ENCODE peak calls at places on chromosomes 7 and 10, in ten cellular contexts. G is cardiac fibroblast; U is activated CD8-positive, alpha-beta T cell treated with anti-CD3 and anti-CD28 coated beads for 36 hours; J is MCF 10A; A is endothelial cell; Q is foreskin fibroblast; N is psoas muscle; F is GM13976; E is AG04450; T is colonic mucosa. H is an unnamed sample.

GRCh38 chr7:3747452-3747851 is 446.4 kb downstream of the SDK1 start:
- DNase-seq in A (no peak), F (no peak), N (no peak), E (no peak), J (no peak), Q (no peak), T (no peak), G (no peak), U (no peak), H (no peak)

GRCh38 chr10:123603130-123603529 is 63.0 kb upstream of the GPR26 start:
- DNase-seq in A (no peak), N (no peak), E (no peak), J (no peak), U (no peak), T (no peak), F (no peak), G (no peak), Q (no peak), H (no peak)

GRCh38 chr10:88227342-88228018 is 355.6 kb downstream of the RNLS start:
- DNase-seq in J (peak; percentile 39), N (peak; percentile 21), U (no peak), T (peak; percentile 42), Q (peak; percentile 88), E (peak; percentile 50), F (no peak), A (no peak), G (peak; percentile 86), H (no peak)

GRCh38 chr10:3281911-3282310 is 109.3 kb upstream of the PITRM1 start:
- DNase-seq in U (no peak), F (no peak), E (no peak), J (no peak), G (no peak), A (no peak), T (no peak), Q (no peak), N (no peak), H (no peak)

GRCh38 chr7:98870071-98870651 is 347 bp upstream of the TMEM130 start:
- DNase-seq in A (no peak), G (peak; percentile 58), Q (peak; percentile 72), U (peak; percentile 79), T (peak; percentile 24), E (no peak), N (peak; percentile 56), F (peak; percentile 76), J (peak; percentile 37), H (peak; percentile 79)

GRCh38 chr7:121561717-121562116 is 165.6 kb upstream of the FAM3C start:
- DNase-seq in G (peak; percentile 34), N (no peak), Q (peak; percentile 10), E (no peak), U (no peak), J (peak; percentile 21), F (no peak), T (no peak), A (no peak), H (no peak)

GRCh38 chr10:88515235-88515634 is 67.9 kb downstream of the RNLS start:
- DNase-seq in E (no peak), Q (peak; percentile 52), T (no peak), U (no peak), F (no peak), G (no peak), N (no peak), J (no peak), A (no peak), H (no peak)

GRCh38 chr7:96327429-96327828 is 5.5 kb upstream of the SLC25A13 start:
- DNase-seq in Q (no peak), E (no peak), U (no peak), G (no peak), A (no peak), F (no peak), N (no peak), J (peak; percentile 78), T (peak; percentile 94), H (no peak)

GRCh38 chr7:143407296-143408246 is 1.1 kb downstream of the EPHA1 start:
- DNase-seq in T (no peak), Q (peak; percentile 53), A (no peak), U (peak; percentile 66), G (no peak), E (no peak), F (no peak), J (no peak), N (no peak), H (no peak)

GRCh38 chr7:44998153-44998871 is 1.7 kb upstream of the CCM2 start:
- DNase-seq in F (no peak), J (no peak), T (no peak), G (no peak), U (no peak), Q (no peak), N (no peak), A (no peak), E (no peak), H (no peak)

GRCh38 chr7:45001826-45002225 is 1.8 kb downstream of the CCM2 start:
- DNase-seq in U (no peak), G (no peak), T (no peak), J (no peak), N (no peak), Q (no peak), E (no peak), A (no peak), F (no peak), H (no peak)

GRCh38 chr7:45001138-45001694 is 1.2 kb downstream of the CCM2 start:
- DNase-seq in F (no peak), U (peak; percentile 83), J (peak; percentile 51), G (peak; percentile 35), N (no peak), T (peak; percentile 38), A (no peak), E (no peak), Q (peak; percentile 42), H (peak; percentile 53)

GRCh38 chr7:45000096-45001032 is at the start of gene CCM2:
- DNase-seq in E (no peak), F (no peak), N (peak; percentile 74), T (peak; percentile 40), G (peak; percentile 39), U (no peak), J (no peak), A (peak; percentile 69), Q (peak; percentile 54), H (no peak)

DNA sequence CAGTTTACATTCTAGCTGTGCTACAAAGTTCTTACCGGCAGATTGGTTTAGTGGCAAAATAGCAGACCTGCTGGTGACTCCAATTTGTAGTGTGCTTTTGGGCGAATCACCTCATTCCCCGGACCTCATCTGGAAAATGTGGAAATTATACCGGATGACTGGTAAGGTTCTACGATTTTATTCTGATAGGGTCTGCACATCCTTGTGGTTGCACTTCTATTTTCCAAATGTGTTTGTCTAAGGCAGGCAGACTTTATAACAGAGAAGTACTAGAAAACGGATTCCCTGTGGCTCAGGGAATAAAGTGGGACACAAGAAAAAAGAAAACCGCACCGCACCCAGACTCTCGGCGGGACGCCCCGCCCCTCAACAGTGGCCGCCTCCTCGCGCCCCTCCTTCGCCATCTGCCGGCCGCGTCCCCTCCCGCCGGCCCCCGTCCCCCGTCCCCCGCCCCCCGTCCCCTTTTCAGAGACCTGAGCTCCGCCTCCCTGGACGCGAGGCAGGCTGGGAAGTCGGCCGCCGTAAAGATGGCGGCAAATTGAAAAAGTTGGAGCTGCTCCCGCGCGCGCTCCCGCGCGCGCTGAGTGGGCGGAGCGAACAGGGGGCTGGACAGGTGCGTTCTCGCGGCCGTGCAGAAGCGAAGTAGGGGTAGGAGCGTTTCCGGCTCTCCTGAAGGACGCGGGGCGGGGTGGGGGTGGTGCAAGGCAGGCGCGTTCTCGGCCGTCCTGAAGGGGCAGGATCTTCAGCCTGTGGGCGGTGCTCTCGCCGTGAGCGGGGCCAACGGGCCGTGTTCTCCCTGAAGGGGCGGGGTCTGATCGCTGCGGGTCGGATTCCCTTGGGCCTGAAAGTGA is 531 bp upstream of the CCM2 start:
- DNase-seq in Q (peak; percentile 100), F (peak; percentile 96), T (peak; percentile 100), N (peak; percentile 100), G (peak; percentile 99), A (peak; percentile 99), U (peak; percentile 100), E (peak; percentile 98), J (peak; percentile 99), H (peak; percentile 96)
- TF ChIP-seq CTCF in Q (no peak), F (no peak), T (no peak), N (no peak), G (no peak), A (no peak), U (no peak), E (no peak), J (no peak), H (no peak)

DNA sequence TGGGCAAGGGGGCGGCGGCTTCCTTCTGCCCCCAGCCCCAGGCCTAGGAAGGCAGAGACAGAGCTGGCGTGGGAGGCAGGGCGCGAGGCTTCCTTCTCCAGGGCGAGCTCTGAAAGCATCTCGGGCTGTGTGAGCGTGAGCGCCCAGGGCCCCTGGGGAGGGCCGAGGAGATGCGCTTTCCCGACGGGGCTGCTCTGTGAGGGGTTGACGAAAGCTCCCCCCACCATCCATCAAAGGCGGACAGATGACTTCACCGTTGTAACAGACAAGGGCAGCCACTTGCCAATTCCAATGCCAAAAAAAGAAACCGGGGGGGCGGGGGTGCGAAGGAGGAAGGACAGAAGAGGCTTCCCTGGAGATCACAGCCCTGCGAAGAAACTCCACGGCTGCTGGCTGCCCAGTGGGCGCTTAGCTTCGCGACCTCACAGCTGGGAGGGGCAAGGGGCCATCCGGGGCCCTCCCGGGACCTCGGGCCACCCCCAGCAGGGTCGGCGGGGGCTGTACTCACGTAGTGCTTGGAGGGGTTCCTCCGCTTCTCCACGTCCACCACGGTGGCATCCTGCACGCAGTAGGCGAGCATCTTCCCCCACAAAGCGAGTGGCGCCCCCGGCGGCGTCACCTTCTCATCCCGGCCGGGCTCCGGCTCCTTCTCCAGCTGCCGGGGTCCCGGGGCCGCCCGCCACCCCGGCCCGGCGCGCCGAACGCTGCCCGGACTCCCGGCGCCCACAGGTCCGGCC is 521 bp downstream of the SH3PXD2A start:
- DNase-seq in T (peak; percentile 67), U (peak; percentile 53), N (peak; percentile 54), Q (peak; percentile 64), G (peak; percentile 50), E (no peak), A (peak; percentile 47), J (peak; percentile 23), F (peak; percentile 53), H (peak; percentile 51)
- TF ChIP-seq CTCF in T (no peak), U (no peak), N (no peak), Q (peak; percentile 13), G (peak; percentile 29), E (peak; percentile 29), A (no peak), J (peak; percentile 4), F (no peak), H (peak; percentile 21)

GRCh38 chr10:129560355-129560754 is 93.3 kb downstream of the MGMT start:
- DNase-seq in Q (no peak), U (no peak), A (no peak), E (no peak), F (no peak), N (no peak), J (no peak), G (no peak), T (no peak), H (no peak)
- TF ChIP-seq CTCF in Q (no peak), U (no peak), A (no peak), E (no peak), F (no peak), N (no peak), J (no peak), G (no peak), T (no peak), H (no peak)

DNA sequence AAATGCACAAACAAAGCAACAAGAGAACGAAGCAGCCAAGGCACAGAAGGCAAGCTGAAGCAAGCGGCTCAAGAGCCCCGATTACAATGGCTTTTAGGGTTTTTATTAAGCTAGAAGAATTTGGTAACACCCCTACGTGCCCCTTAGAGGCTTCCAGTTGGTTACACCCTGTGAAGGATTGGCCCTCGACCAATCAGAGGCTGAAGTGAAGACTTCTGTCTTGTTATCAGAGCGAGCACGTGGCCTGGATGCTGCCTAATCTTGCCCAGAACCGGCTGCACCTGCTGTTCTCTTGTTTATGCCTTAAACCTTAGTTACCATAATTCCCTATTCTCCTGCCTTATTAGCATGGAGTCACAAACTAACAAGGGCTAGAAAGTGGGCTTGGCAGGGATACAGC is 21.4 kb downstream of the KCNK18 start:
- DNase-seq in F (no peak), G (no peak), U (no peak), J (no peak), A (no peak), T (no peak), E (no peak), Q (no peak), N (no peak), H (no peak)
- TF ChIP-seq CTCF in F (no peak), G (no peak), U (no peak), J (no peak), A (no peak), T (no peak), E (no peak), Q (no peak), N (no peak), H (no peak)